ENCODE peak calls at places on chromosomes 2 and 18, in four cellular contexts. P is GM12878, M is HepG2, K is H1. W is an unnamed sample.

GRCh38 chr2:239607795-239608171 is 207.0 kb upstream of the HDAC4 start:
- DNase-seq in P (no peak), M (no peak), K (no peak), W (no peak)

GRCh38 chr2:11342561-11343343 is 1.7 kb downstream of the ROCK2 start:
- DNase-seq in P (no peak), M (peak), K (no peak), W (peak)

GRCh38 chr2:28401948-28402550 is 9.4 kb downstream of the FOSL2 start:
- DNase-seq in P (no peak), M (no peak), K (no peak), W (no peak)

GRCh38 chr2:59182249-59182648 is 941.1 kb upstream of the FANCL start:
- DNase-seq in P (no peak), M (peak), K (peak), W (peak)

GRCh38 chr2:10162586-10163497 is 40.3 kb downstream of the RRM2 start:
- DNase-seq in P (no peak), M (no peak), K (no peak), W (peak)

GRCh38 chr18:5891361-5892215 is 3.7 kb downstream of the TMEM200C start:
- DNase-seq in P (no peak), M (no peak), K (peak), W (peak)

GRCh38 chr2:112867701-112868631 is 31.4 kb upstream of the IL1B start:
- DNase-seq in P (no peak), M (no peak), K (no peak), W (no peak)

GRCh38 chr18:808502-808901 is 3.5 kb downstream of the YES1 start:
- DNase-seq in P (no peak), M (no peak), K (no peak), W (no peak)

GRCh38 chr2:239870276-239870675 is 154.9 kb downstream of the NDUFA10 start:
- DNase-seq in P (no peak), M (no peak), K (no peak), W (no peak)

GRCh38 chr2:33598472-33599174 is 476 bp downstream of the FAM98A start:
- DNase-seq in P (peak), M (peak), K (no peak), W (peak)

GRCh38 chr2:145849466-145849865 is 1329.5 kb upstream of the ZEB2 start:
- DNase-seq in P (no peak), M (peak), K (no peak), W (no peak)

GRCh38 chr2:215612770-215613169 is 176.9 kb upstream of the FN1 start:
- DNase-seq in P (no peak), M (no peak), K (no peak), W (no peak)

GRCh38 chr18:79598046-79598884 is 81.3 kb upstream of the CTDP1 start:
- DNase-seq in P (no peak), M (no peak), K (no peak), W (no peak)

GRCh38 chr18:56522826-56523225 is 115.6 kb downstream of the TXNL1 start:
- DNase-seq in P (no peak), M (no peak), K (no peak), W (no peak)

GRCh38 chr18:36035253-36035652 is 32.1 kb downstream of the RPRD1A start:
- DNase-seq in P (no peak), M (no peak), K (no peak), W (peak)

GRCh38 chr18:80033181-80034067 is 810 bp upstream of the RBFA start:
- DNase-seq in P (no peak), M (no peak), K (peak), W (no peak)

GRCh38 chr2:241887806-241888522 is 18.4 kb downstream of the RTP5 start:
- DNase-seq in P (no peak), M (no peak), K (no peak), W (no peak)

GRCh38 chr18:2657788-2658458 is 2.4 kb downstream of the SMCHD1 start:
- DNase-seq in P (no peak), M (peak), K (no peak), W (no peak)

GRCh38 chr18:78268226-78268625 is 711.4 kb upstream of the SALL3 start:
- DNase-seq in P (no peak), M (no peak), K (no peak), W (no peak)

GRCh38 chr2:105812180-105813044 is 67.7 kb downstream of the NCK2 start:
- DNase-seq in P (no peak), M (peak), K (peak), W (peak)

GRCh38 chr2:132751838-132752237 is 81.8 kb upstream of the LYPD1 start:
- DNase-seq in P (no peak), M (no peak), K (no peak), W (no peak)

GRCh38 chr2:95260028-95261023 is 13.9 kb upstream of the PROM2 start:
- DNase-seq in P (no peak), M (no peak), K (no peak), W (peak)

GRCh38 chr2:204574473-204574872 is 29.2 kb downstream of the PARD3B start:
- DNase-seq in P (no peak), M (no peak), K (no peak), W (no peak)

GRCh38 chr2:233065954-233066470 is 5.9 kb downstream of the INPP5D start:
- DNase-seq in P (no peak), M (no peak), K (no peak), W (no peak)

GRCh38 chr2:165911231-165911630 is 42.3 kb downstream of the TTC21B start:
- DNase-seq in P (no peak), M (no peak), K (no peak), W (no peak)

GRCh38 chr2:200993097-200993496 is 29.6 kb upstream of the ORC2 start:
- DNase-seq in P (no peak), M (no peak), K (no peak), W (no peak)

GRCh38 chr18:49590608-49591007 is 28.8 kb downstream of the LIPG start:
- DNase-seq in P (no peak), M (no peak), K (no peak), W (no peak)

GRCh38 chr2:134408791-134409190 is 154.9 kb downstream of the MGAT5 start:
- DNase-seq in P (no peak), M (no peak), K (no peak), W (no peak)

GRCh38 chr2:42567389-42567788 is 1.0 kb upstream of the MTA3 start:
- DNase-seq in P (no peak), M (no peak), K (no peak), W (no peak)

GRCh38 chr2:173126819-173127218 is 51.2 kb downstream of the MAP3K20 start:
- DNase-seq in P (no peak), M (no peak), K (no peak), W (no peak)

GRCh38 chr2:128440666-128441340 is 122.1 kb upstream of the HS6ST1 start:
- DNase-seq in P (no peak), M (no peak), K (no peak), W (peak)

GRCh38 chr2:105629634-105630033 is 115.1 kb upstream of the NCK2 start:
- DNase-seq in P (no peak), M (no peak), K (no peak), W (no peak)

GRCh38 chr2:128791120-128791982 is 472.7 kb upstream of the HS6ST1 start:
- DNase-seq in P (no peak), M (no peak), K (peak), W (no peak)

GRCh38 chr2:105437708-105438103 is 38.9 kb upstream of the FHL2 start:
- DNase-seq in P (no peak), M (no peak), K (no peak), W (peak)

GRCh38 chr2:173990970-173991819 is 26.0 kb upstream of the SP3 start:
- DNase-seq in P (peak), M (no peak), K (no peak), W (peak)

GRCh38 chr2:120208381-120209353 is 14.5 kb downstream of the TMEM185B start:
- DNase-seq in P (no peak), M (no peak), K (no peak), W (no peak)

GRCh38 chr18:22466608-22467390 is 49.1 kb upstream of the CTAGE1 start:
- DNase-seq in P (no peak), M (peak), K (no peak), W (no peak)

DNA sequence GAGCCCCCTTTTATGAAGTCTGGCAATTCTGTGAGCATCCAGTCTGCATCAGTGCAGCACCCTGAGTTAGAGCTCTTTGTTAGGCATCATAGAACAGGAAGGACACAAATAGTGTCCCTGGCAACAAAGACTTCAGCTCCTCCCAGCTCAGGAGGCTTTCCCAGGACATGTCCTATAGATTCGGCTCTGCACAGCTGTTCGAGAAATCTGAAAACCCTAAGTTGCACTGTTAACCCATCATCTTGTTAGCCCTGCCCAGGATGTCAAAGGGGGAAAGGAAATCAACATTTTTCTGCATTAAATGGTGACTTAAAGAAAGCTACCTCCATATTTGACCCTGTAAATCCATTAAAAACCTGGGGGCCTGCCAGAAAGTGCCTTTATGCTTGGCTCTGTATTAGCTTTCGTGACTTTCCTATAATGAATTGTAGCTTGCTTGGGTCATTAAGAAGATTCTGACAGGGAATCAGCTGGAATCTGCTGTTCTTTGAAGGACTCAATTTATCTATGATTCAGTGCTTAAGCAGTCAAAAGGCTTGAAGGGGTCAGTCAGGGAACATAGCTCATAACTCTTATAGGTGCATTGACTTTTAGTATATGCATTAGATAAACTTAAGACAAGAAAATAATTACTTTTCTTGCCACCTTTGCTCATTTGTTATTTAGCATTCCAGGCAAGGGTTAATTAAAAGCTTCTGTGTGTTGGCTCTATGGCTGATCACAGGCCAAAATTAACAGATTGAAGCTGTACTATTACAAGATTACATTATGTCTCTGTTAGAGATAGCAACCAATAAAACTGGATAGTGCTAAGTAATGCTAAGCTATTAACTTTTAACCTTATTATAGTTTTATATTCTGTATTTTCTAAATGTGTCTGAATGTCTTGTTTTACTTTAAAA is 20.6 kb downstream of the ERMN start:
- DNase-seq in P (no peak), M (no peak), K (no peak), W (no peak)
- TF ChIP-seq TCF12 in P (no peak), M (no peak), K (no peak), W (no peak)

DNA sequence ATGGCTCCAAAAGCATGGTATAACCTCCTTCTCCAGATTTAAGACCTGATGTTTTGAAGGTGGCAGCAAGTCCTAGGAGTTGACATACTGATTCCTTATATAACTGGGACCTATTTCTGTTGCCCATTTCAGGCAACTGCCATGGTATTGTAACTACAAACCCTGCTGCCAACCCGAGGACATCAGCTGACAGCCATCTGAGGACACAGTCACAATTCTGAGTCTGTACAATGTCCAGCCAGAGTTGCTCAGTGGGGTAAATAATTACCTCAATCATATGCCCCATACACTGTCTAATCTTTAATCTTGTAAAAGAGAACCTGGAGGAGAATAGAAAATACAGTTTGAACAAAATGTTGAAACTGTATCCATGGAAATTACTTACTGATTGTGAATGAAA is 8.7 kb upstream of the GAREM2 start:
- DNase-seq in P (no peak), M (no peak), K (no peak), W (no peak)
- TF ChIP-seq SIN3A in P (no peak), M (no peak), K (no peak), W (no peak)

DNA sequence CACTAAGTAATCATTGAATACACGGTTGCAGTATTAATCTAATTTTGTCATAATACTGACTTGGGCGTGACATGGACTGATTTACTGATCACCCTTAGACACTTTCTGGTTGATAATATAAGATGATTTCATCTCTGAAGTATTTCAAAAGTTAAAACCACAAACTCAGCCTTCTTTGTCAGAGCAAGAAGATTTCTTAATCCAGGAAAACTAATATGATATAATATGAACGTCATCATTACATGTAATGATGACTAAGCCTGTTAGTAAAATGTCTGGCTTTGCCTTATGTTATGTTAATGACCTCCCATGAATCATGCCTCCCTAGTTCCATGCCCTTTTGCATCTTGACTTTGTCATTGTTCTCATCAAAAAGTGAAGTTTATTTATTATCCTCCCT is 1325.0 kb upstream of the CDH2 start:
- DNase-seq in P (no peak), M (no peak), K (no peak), W (no peak)
- TF ChIP-seq TCF12 in P (no peak), M (no peak), K (no peak), W (peak)

DNA sequence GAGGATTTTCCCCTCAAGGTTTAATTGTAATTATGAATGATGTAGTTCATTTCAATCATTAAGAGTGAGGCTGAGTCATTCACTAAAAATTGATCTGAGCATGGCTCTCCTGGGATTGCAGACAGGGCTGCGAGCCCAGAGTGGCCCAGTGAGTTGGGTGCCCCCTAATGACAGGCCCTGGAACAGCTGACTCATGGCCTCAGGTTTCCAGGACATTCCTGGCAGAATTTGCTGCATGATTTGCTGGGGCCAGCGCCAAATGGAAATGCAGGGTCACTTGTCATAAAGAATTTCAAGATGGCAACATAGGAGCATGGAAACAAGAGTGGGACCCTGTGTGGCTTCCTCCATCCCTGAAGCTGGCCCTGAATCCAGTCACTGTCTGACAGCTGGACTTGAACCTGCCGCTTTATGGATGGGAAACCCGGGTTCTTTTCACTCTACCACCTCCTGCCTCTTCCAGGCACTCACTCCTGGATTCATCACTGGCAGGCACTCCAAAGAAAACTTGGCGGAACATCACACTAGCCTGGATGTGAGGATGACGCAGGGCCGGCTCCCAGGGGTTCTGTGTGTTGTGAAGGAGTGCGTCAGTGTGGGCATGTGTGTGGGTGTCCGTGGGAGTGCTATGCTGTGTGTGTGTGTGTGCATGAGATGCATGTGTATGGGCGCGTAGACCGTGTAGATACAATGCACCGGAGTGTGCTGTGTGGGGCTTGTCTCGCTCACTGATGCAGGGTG is 15.2 kb downstream of the OTOF start:
- DNase-seq in P (no peak), M (peak), K (peak), W (peak)
- TF ChIP-seq SIN3A in P (no peak), M (no peak), K (no peak), W (no peak)

GRCh38 chr18:42760290-42760689 is 355.2 kb downstream of the RIT2 start:
- DNase-seq in P (no peak), M (no peak), K (no peak), W (no peak)
- TF ChIP-seq TCF12 in P (no peak), M (no peak), K (no peak), W (no peak)

W was measured in SK-N-SH.